ENCODE peak calls at places on chromosomes 6 and 20, in ten cellular contexts. C, D, Z, A, O, K, G, U, L and T are unnamed samples.

GRCh38 chr6:125910518-125910917 is 46.1 kb upstream of the HINT3 start:
- DNase-seq in C (no peak), D (no peak), Z (no peak), A (no peak), O (no peak), K (no peak), G (no peak), U (no peak), L (no peak), T (peak)

GRCh38 chr6:156917213-156917612 is 140.0 kb downstream of the ARID1B start:
- DNase-seq in C (no peak), D (no peak), Z (no peak), A (no peak), O (no peak), K (no peak), G (no peak), U (no peak), L (no peak), T (no peak)

GRCh38 chr20:56689318-56689717 is 60.2 kb downstream of the TFAP2C start:
- DNase-seq in C (peak), D (no peak), Z (no peak), A (no peak), O (no peak), K (no peak), G (no peak), U (no peak), L (no peak), T (peak)

GRCh38 chr6:113819169-113819830 is 37.8 kb upstream of the MARCKS start:
- DNase-seq in C (no peak), D (no peak), Z (no peak), A (no peak), O (peak), K (no peak), G (peak), U (peak), L (no peak), T (no peak)

GRCh38 chr6:88865275-88865674 is 98.1 kb downstream of the RNGTT start:
- DNase-seq in C (no peak), D (no peak), Z (no peak), A (no peak), O (no peak), K (no peak), G (no peak), U (no peak), L (no peak), T (no peak)

GRCh38 chr6:76644231-76644630 is 571.8 kb upstream of the IMPG1 start:
- DNase-seq in C (no peak), D (no peak), Z (no peak), A (no peak), O (no peak), K (no peak), G (no peak), U (no peak), L (no peak), T (no peak)

GRCh38 chr20:46216770-46217464 is 91.4 kb downstream of the CDH22 start:
- DNase-seq in C (no peak), D (no peak), Z (no peak), A (no peak), O (no peak), K (no peak), G (no peak), U (no peak), L (no peak), T (no peak)

GRCh38 chr20:3239026-3239866 is at the start of gene SLC4A11:
- DNase-seq in C (peak), D (peak), Z (peak), A (no peak), O (peak), K (peak), G (peak), U (peak), L (peak), T (no peak)

GRCh38 chr6:151018911-151019795 is 153.7 kb downstream of the MTHFD1L start:
- DNase-seq in C (no peak), D (no peak), Z (peak), A (no peak), O (peak), K (no peak), G (no peak), U (no peak), L (no peak), T (no peak)

GRCh38 chr6:136244061-136244616 is 6.0 kb downstream of the MTFR2 start:
- DNase-seq in C (no peak), D (no peak), Z (no peak), A (no peak), O (no peak), K (no peak), G (no peak), U (no peak), L (peak), T (no peak)

GRCh38 chr20:49424536-49424935 is 57.9 kb downstream of the KCNB1 start:
- DNase-seq in C (no peak), D (no peak), Z (no peak), A (no peak), O (no peak), K (no peak), G (no peak), U (no peak), L (no peak), T (no peak)

GRCh38 chr6:37535701-37536461 is 36.2 kb upstream of the CCDC167 start:
- DNase-seq in C (no peak), D (peak), Z (peak), A (no peak), O (peak), K (no peak), G (peak), U (no peak), L (no peak), T (no peak)

GRCh38 chr6:27478141-27478705 is 5.3 kb upstream of the ZNF184 start:
- DNase-seq in C (no peak), D (no peak), Z (peak), A (no peak), O (no peak), K (peak), G (peak), U (no peak), L (peak), T (no peak)

GRCh38 chr20:2873747-2874041 is 413 bp downstream of the PTPRA start:
- DNase-seq in C (peak), D (peak), Z (no peak), A (no peak), O (peak), K (peak), G (peak), U (no peak), L (peak), T (no peak)

GRCh38 chr6:37653933-37654565 is 43.6 kb downstream of the MDGA1 start:
- DNase-seq in C (no peak), D (peak), Z (no peak), A (no peak), O (no peak), K (peak), G (peak), U (peak), L (peak), T (no peak)

GRCh38 chr6:142481466-142481865 is 179.7 kb downstream of the ADGRG6 start:
- DNase-seq in C (no peak), D (no peak), Z (no peak), A (no peak), O (no peak), K (no peak), G (no peak), U (no peak), L (no peak), T (no peak)

GRCh38 chr20:32159766-32160221 is 47.7 kb downstream of the PLAGL2 start:
- DNase-seq in C (no peak), D (no peak), Z (no peak), A (no peak), O (no peak), K (no peak), G (no peak), U (no peak), L (no peak), T (no peak)

GRCh38 chr6:108755257-108756240 is 92.7 kb upstream of the ARMC2 start:
- DNase-seq in C (no peak), D (no peak), Z (no peak), A (no peak), O (no peak), K (no peak), G (no peak), U (no peak), L (peak), T (no peak)

GRCh38 chr20:8287328-8287727 is 155.3 kb downstream of the PLCB1 start:
- DNase-seq in C (no peak), D (no peak), Z (no peak), A (no peak), O (no peak), K (no peak), G (no peak), U (no peak), L (no peak), T (no peak)

GRCh38 chr6:44024597-44025219 is 102.5 kb downstream of the MRPL14 start:
- DNase-seq in C (no peak), D (no peak), Z (no peak), A (no peak), O (no peak), K (no peak), G (no peak), U (no peak), L (no peak), T (no peak)

GRCh38 chr20:40702504-40702903 is 13.5 kb upstream of the MAFB start:
- DNase-seq in C (no peak), D (no peak), Z (no peak), A (no peak), O (no peak), K (no peak), G (no peak), U (no peak), L (peak), T (no peak)

GRCh38 chr6:146087386-146087785 is 58.5 kb downstream of the GRM1 start:
- DNase-seq in C (no peak), D (no peak), Z (no peak), A (no peak), O (no peak), K (no peak), G (no peak), U (no peak), L (no peak), T (no peak)

GRCh38 chr6:26088344-26088743 is 1.1 kb downstream of the HFE start:
- DNase-seq in C (no peak), D (no peak), Z (peak), A (no peak), O (no peak), K (no peak), G (no peak), U (no peak), L (peak), T (no peak)

GRCh38 chr6:129575378-129576118 is 134.4 kb downstream of the ARHGAP18 start:
- DNase-seq in C (peak), D (no peak), Z (peak), A (no peak), O (no peak), K (no peak), G (peak), U (peak), L (peak), T (peak)

GRCh38 chr6:53436904-53437303 is 88.2 kb upstream of the ELOVL5 start:
- DNase-seq in C (no peak), D (no peak), Z (no peak), A (no peak), O (no peak), K (no peak), G (peak), U (no peak), L (peak), T (no peak)

GRCh38 chr20:8764289-8764962 is 304.5 kb upstream of the PLCB4 start:
- DNase-seq in C (no peak), D (no peak), Z (no peak), A (no peak), O (no peak), K (no peak), G (peak), U (no peak), L (peak), T (no peak)

GRCh38 chr6:17093692-17094091 is 8.2 kb upstream of the STMND1 start:
- DNase-seq in C (no peak), D (no peak), Z (no peak), A (no peak), O (no peak), K (no peak), G (no peak), U (no peak), L (no peak), T (no peak)

GRCh38 chr6:137171053-137171374 is 2.4 kb downstream of the IL22RA2 start:
- DNase-seq in C (no peak), D (no peak), Z (no peak), A (no peak), O (no peak), K (no peak), G (no peak), U (no peak), L (no peak), T (no peak)

GRCh38 chr6:28807682-28808280 is 116.0 kb downstream of the TRIM27 start:
- DNase-seq in C (no peak), D (no peak), Z (no peak), A (no peak), O (no peak), K (peak), G (peak), U (peak), L (peak), T (no peak)

GRCh38 chr6:8243462-8243861 is 141.1 kb upstream of the EEF1E1 start:
- DNase-seq in C (no peak), D (no peak), Z (no peak), A (no peak), O (no peak), K (no peak), G (peak), U (peak), L (peak), T (no peak)

GRCh38 chr20:18287546-18287914 is 797 bp upstream of the ZNF133 start:
- DNase-seq in C (no peak), D (no peak), Z (peak), A (no peak), O (peak), K (no peak), G (peak), U (no peak), L (no peak), T (no peak)

GRCh38 chr6:10746915-10747250 is 722 bp upstream of the TMEM14B start:
- DNase-seq in C (no peak), D (no peak), Z (no peak), A (no peak), O (no peak), K (no peak), G (no peak), U (no peak), L (no peak), T (no peak)

GRCh38 chr6:10745116-10745515 is 2.5 kb upstream of the TMEM14B start:
- DNase-seq in C (no peak), D (no peak), Z (no peak), A (no peak), O (no peak), K (no peak), G (no peak), U (no peak), L (no peak), T (no peak)

GRCh38 chr6:10749734-10750133 is 2.1 kb downstream of the TMEM14B start:
- DNase-seq in C (no peak), D (no peak), Z (peak), A (no peak), O (no peak), K (no peak), G (peak), U (no peak), L (no peak), T (no peak)

GRCh38 chr6:10743514-10743913 is 4.1 kb upstream of the TMEM14B start:
- DNase-seq in C (no peak), D (no peak), Z (no peak), A (no peak), O (no peak), K (no peak), G (no peak), U (no peak), L (no peak), T (no peak)

GRCh38 chr6:10747251-10747972 is at the start of gene TMEM14B:
- DNase-seq in C (peak), D (peak), Z (peak), A (peak), O (peak), K (peak), G (peak), U (peak), L (peak), T (peak)
- TF ChIP-seq CTCF in C (no peak), D (no peak), Z (no peak), A (no peak), O (no peak), K (no peak), G (no peak), U (no peak), L (no peak), T (no peak)

GRCh38 chr6:34695729-34696188 is 808 bp downstream of the ILRUN start:
- DNase-seq in C (no peak), D (no peak), Z (no peak), A (no peak), O (no peak), K (no peak), G (no peak), U (no peak), L (no peak), T (no peak)
- TF ChIP-seq CTCF in C (no peak), D (no peak), Z (no peak), A (no peak), O (no peak), K (no peak), G (no peak), U (no peak), L (no peak), T (no peak)

DNA sequence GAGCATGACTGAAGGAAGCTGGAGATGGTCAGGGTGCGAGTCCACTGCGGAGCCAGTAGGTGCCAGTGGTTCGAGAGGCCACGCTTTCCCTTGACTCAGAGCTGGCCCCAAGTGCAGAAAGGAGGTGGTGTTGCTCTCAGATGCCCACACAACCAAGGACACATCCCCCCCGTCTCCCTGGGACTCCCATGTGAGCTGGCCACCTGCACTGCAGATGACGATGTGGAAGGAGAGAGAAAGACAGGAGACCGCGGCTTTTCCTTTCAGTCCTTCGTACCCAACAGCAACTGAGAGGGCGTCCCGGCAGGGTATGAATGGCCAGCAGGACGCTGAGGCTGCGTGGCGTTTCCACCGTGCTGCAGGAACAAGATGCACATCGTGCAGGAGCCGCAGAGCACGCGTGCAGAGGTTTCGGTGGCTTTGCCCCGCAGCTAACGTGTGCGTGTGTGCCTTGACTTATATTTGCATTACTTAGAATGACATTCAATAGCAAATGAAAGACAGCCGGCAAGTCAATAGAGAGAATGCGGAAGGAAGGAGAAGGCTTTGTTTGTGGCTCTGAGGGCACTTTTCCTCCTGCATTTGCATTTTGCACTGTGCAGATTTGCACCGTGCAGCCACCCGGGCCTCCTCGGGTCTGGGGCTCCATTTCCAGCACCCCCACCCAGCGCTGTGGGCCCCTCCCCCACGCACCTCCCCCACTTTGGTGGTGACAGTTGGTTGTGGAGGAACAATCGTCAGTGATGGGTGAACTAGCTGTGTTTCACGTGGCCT is 26.3 kb upstream of the BHLHE23 start:
- DNase-seq in C (no peak), D (no peak), Z (no peak), A (no peak), O (no peak), K (peak), G (no peak), U (no peak), L (no peak), T (no peak)
- TF ChIP-seq CTCF in C (no peak), D (no peak), Z (no peak), A (no peak), O (no peak), K (no peak), G (no peak), U (no peak), L (no peak), T (no peak)

GRCh38 chr6:144036064-144036873 is 28.2 kb upstream of the PLAGL1 start:
- DNase-seq in C (peak), D (no peak), Z (peak), A (no peak), O (no peak), K (no peak), G (peak), U (no peak), L (peak), T (no peak)
- TF ChIP-seq CTCF in C (no peak), D (no peak), Z (no peak), A (no peak), O (no peak), K (no peak), G (no peak), U (no peak), L (no peak), T (no peak)

GRCh38 chr6:3235969-3236368 is 8.5 kb upstream of the TUBB2B start:
- DNase-seq in C (no peak), D (no peak), Z (no peak), A (no peak), O (no peak), K (no peak), G (no peak), U (no peak), L (no peak), T (no peak)
- TF ChIP-seq CTCF in C (no peak), D (no peak), Z (no peak), A (no peak), O (no peak), K (no peak), G (no peak), U (no peak), L (no peak), T (no peak)